ENCODE peak calls at places on chromosomes 12 and 14, in five cellular contexts. K is GM19239; E is aorta; H is CD8-positive, alpha-beta T cell; X is naive thymus-derived CD8-positive, alpha-beta T cell. B is an unnamed sample.

GRCh38 chr12:107130830-107131760 is 37.7 kb upstream of the CRY1 start:
- DNase-seq in H (no peak), X (no peak), K (no peak), E (no peak), B (no peak)

GRCh38 chr12:126051611-126052107 is 986.4 kb downstream of the AACS start:
- DNase-seq in X (no peak), H (no peak), K (no peak), E (no peak), B (no peak)

GRCh38 chr12:89919241-89919906 is 210.7 kb upstream of the ATP2B1 start:
- DNase-seq in K (no peak), E (no peak), X (no peak), H (no peak), B (no peak)

GRCh38 chr14:59358105-59358504 is 107.1 kb downstream of the GPR135 start:
- DNase-seq in X (no peak), E (no peak), K (no peak), H (no peak), B (no peak)

GRCh38 chr14:44895716-44896115 is 66.0 kb downstream of the KLHL28 start:
- DNase-seq in X (no peak), K (no peak), E (no peak), H (no peak), B (no peak)

GRCh38 chr14:87059060-87059827 is 933.7 kb downstream of the GALC start:
- DNase-seq in H (no peak), K (no peak), X (no peak), E (no peak), B (no peak)

GRCh38 chr14:55303646-55304277 is 32.5 kb downstream of the FBXO34 start:
- DNase-seq in E (no peak), H (no peak), X (no peak), K (no peak), B (no peak)

GRCh38 chr12:64608901-64609542 is 1.3 kb upstream of the RASSF3 start:
- DNase-seq in E (no peak), K (peak; percentile 60), H (peak; percentile 51), X (peak; percentile 59), B (peak; percentile 55)

GRCh38 chr12:102874819-102875218 is 42.2 kb downstream of the PAH start:
- DNase-seq in X (no peak), K (no peak), H (no peak), E (no peak), B (no peak)

GRCh38 chr12:25249951-25250738 is 584 bp downstream of the KRAS start:
- DNase-seq in E (peak; percentile 88), K (peak; percentile 29), X (peak; percentile 71), H (peak; percentile 53), B (peak; percentile 39)

GRCh38 chr14:71056168-71056567 is 148.9 kb downstream of the PCNX1 start:
- DNase-seq in X (no peak), E (no peak), K (no peak), H (no peak), B (no peak)

GRCh38 chr12:7959278-7960063 is 23.5 kb upstream of the SLC2A3 start:
- DNase-seq in H (peak; percentile 68), E (no peak), X (peak; percentile 71), K (no peak), B (peak; percentile 21)

GRCh38 chr12:2638273-2639019 is 156.3 kb upstream of the FKBP4 start:
- DNase-seq in H (no peak), X (no peak), K (no peak), E (peak; percentile 16), B (no peak)

GRCh38 chr14:70425349-70425748 is 8.5 kb upstream of the SYNJ2BP start:
- DNase-seq in X (no peak), H (no peak), E (no peak), K (no peak), B (no peak)

GRCh38 chr12:96698521-96698920 is 208.5 kb upstream of the NEDD1 start:
- DNase-seq in X (no peak), H (no peak), K (no peak), E (no peak), B (no peak)

GRCh38 chr12:82758743-82759142 is 72.0 kb downstream of the TMTC2 start:
- DNase-seq in H (no peak), K (no peak), E (no peak), X (no peak), B (no peak)

GRCh38 chr12:94148841-94149780 is 734 bp downstream of the PLXNC1 start:
- DNase-seq in H (peak; percentile 40), E (peak; percentile 84), K (peak; percentile 54), X (no peak), B (peak; percentile 25)

GRCh38 chr14:105748204-105748578 is 221.8 kb downstream of the TMEM121 start:
- DNase-seq in E (peak; percentile 77), K (no peak), H (no peak), X (no peak), B (no peak)

GRCh38 chr12:98561846-98562245 is 31.6 kb upstream of the SLC25A3 start:
- DNase-seq in K (no peak), X (no peak), E (no peak), H (no peak), B (no peak)

GRCh38 chr12:96502477-96502876 is 13.1 kb downstream of the CFAP54 start:
- DNase-seq in X (no peak), E (no peak), H (no peak), K (peak; percentile 40), B (no peak)

GRCh38 chr14:68633131-68633991 is 159.5 kb downstream of the ZFP36L1 start:
- DNase-seq in H (no peak), K (no peak), E (peak; percentile 67), X (no peak), B (no peak)

GRCh38 chr14:24298892-24299254 is 707 bp downstream of the DHRS1 start:
- DNase-seq in X (no peak), K (no peak), H (no peak), E (no peak), B (no peak)

GRCh38 chr12:59634254-59634653 is 38.4 kb downstream of the SLC16A7 start:
- DNase-seq in X (no peak), H (no peak), K (no peak), E (no peak), B (no peak)

GRCh38 chr14:80024417-80024816 is 186.9 kb downstream of the DIO2 start:
- DNase-seq in E (no peak), H (no peak), X (no peak), K (no peak), B (no peak)

GRCh38 chr14:94561656-94562010 is 391 bp downstream of the SERPINA4 start:
- DNase-seq in H (no peak), E (no peak), K (no peak), X (no peak), B (no peak)